ENCODE peak calls at places on chromosomes 1 and 21, in eight cellular contexts. L is heart right ventricle, X is trophoblast cell, J is prostate gland, M is ascending aorta, I is breast epithelium, N is psoas muscle, T is stomach. S is an unnamed sample.
A peak's percentile ranks its signal among the peaks of the same experiment; 100 is the strongest.

GRCh38 chr21:34996304-34997081 is 52.6 kb downstream of the RUNX1 start:
- DNase-seq in L (no peak), I (peak; percentile 33), M (no peak), X (peak; percentile 63), T (no peak), N (peak; percentile 60), J (no peak), S (no peak)

GRCh38 chr1:172642970-172643369 is 15.9 kb upstream of the FASLG start:
- DNase-seq in M (no peak), N (no peak), J (no peak), X (no peak), I (no peak), L (no peak), T (no peak), S (no peak)

GRCh38 chr1:56291374-56291841 is 288.0 kb downstream of the PLPP3 start:
- DNase-seq in I (no peak), L (peak; percentile 16), J (no peak), N (peak; percentile 33), X (peak; percentile 16), M (no peak), T (no peak), S (no peak)

GRCh38 chr1:237033061-237033460 is 8.9 kb upstream of the RYR2 start:
- DNase-seq in L (no peak), N (no peak), J (no peak), I (no peak), M (no peak), X (no peak), T (no peak), S (no peak)

GRCh38 chr21:43316156-43316845 is 110.6 kb downstream of the SIK1 start:
- DNase-seq in X (no peak), T (no peak), N (peak; percentile 8), L (peak; percentile 6), M (no peak), I (no peak), J (no peak), S (no peak)

GRCh38 chr1:192732787-192733186 is 76.1 kb upstream of the RGS2 start:
- DNase-seq in X (no peak), T (no peak), L (no peak), J (no peak), N (no peak), M (no peak), I (no peak), S (no peak)

GRCh38 chr1:145849356-145850165 is 4.1 kb downstream of the NUDT17 start:
- DNase-seq in X (no peak), I (peak; percentile 40), L (no peak), T (no peak), J (no peak), M (no peak), N (no peak), S (peak; percentile 59)

GRCh38 chr1:22773981-22774471 is 63.4 kb downstream of the EPHB2 start:
- DNase-seq in L (peak; percentile 39), X (no peak), N (peak; percentile 79), M (peak; percentile 26), J (peak; percentile 33), T (no peak), I (peak; percentile 41), S (peak; percentile 24)

GRCh38 chr1:30198805-30199403 is 524.5 kb downstream of the MATN1 start:
- DNase-seq in X (no peak), T (no peak), J (no peak), L (no peak), M (no peak), I (no peak), N (no peak), S (no peak)

GRCh38 chr1:56084242-56084641 is 495.1 kb downstream of the PLPP3 start:
- DNase-seq in M (no peak), L (no peak), X (no peak), N (no peak), T (no peak), I (no peak), J (no peak), S (no peak)

GRCh38 chr1:117146570-117147340 is 25.2 kb upstream of the TRIM45 start:
- DNase-seq in T (no peak), J (no peak), M (no peak), X (peak; percentile 56), L (no peak), N (no peak), I (no peak), S (no peak)

GRCh38 chr1:185864889-185865288 is 130.7 kb downstream of the HMCN1 start:
- DNase-seq in I (no peak), X (peak; percentile 1), N (no peak), L (no peak), M (no peak), T (no peak), J (no peak), S (no peak)

GRCh38 chr1:158203693-158204457 is 23.2 kb downstream of the CD1D start:
- DNase-seq in M (no peak), X (peak; percentile 21), T (no peak), J (peak; percentile 34), I (no peak), N (no peak), L (no peak), S (no peak)

GRCh38 chr1:15412843-15413242 is 3.2 kb downstream of the EFHD2 start:
- DNase-seq in J (peak; percentile 36), I (no peak), T (peak; percentile 81), N (no peak), X (no peak), L (peak; percentile 30), M (no peak), S (no peak)

GRCh38 chr1:27563407-27564263 is 40.3 kb downstream of the AHDC1 start:
- DNase-seq in X (no peak), J (no peak), N (peak; percentile 74), I (no peak), L (peak; percentile 77), M (no peak), T (peak; percentile 88), S (peak; percentile 85)

GRCh38 chr1:42730988-42731387 is 9.0 kb downstream of the CLDN19 start:
- DNase-seq in I (no peak), J (no peak), N (no peak), M (no peak), T (no peak), X (peak; percentile 64), L (no peak), S (no peak)

GRCh38 chr1:67193700-67194099 is 27.4 kb downstream of the IL23R start:
- DNase-seq in J (no peak), N (no peak), X (no peak), I (no peak), L (no peak), T (no peak), M (no peak), S (no peak)

GRCh38 chr1:48566492-48566891 is 94.5 kb upstream of the SPATA6 start:
- DNase-seq in X (no peak), M (no peak), L (no peak), I (no peak), J (no peak), N (no peak), T (no peak), S (no peak)

GRCh38 chr21:37790905-37791304 is 125.4 kb downstream of the KCNJ6 start:
- DNase-seq in L (no peak), T (no peak), I (no peak), N (no peak), J (no peak), M (no peak), X (no peak), S (no peak)

GRCh38 chr1:35486858-35487408 is 70.3 kb downstream of the KIAA0319L start:
- DNase-seq in M (no peak), T (no peak), J (no peak), L (no peak), X (no peak), N (no peak), I (no peak), S (no peak)

GRCh38 chr1:35490250-35490649 is 67.0 kb downstream of the KIAA0319L start:
- DNase-seq in I (no peak), N (no peak), T (no peak), J (no peak), X (no peak), M (no peak), L (no peak), S (no peak)

DNA sequence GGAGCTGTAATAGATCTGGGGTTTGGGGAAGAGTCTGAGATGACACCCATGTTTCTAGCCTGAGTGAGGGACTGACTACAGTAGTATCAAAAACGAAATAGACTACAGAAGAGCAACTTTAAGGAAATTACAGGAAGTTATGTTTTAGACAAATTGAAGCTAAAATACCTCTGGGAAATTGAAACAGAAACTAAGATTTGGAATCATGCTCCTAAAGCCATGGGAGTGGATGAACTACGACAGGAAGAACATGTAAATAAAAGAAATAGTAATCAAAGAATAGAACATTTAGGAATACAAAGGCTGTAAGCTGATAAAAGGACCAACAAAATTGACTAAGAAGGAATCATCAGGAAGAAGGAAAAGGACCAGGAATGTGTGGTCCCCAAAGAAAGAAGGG is 68.9 kb downstream of the KIAA0319L start:
- DNase-seq in M (no peak), L (no peak), J (no peak), T (no peak), I (no peak), N (no peak), X (no peak), S (no peak)
- H3K9me3 ChIP-seq in M (no peaks in the 10 kb centered on the region), L (no peaks in the 10 kb centered on the region), J (no peaks in the 10 kb centered on the region), T (no peaks in the 10 kb centered on the region), I (no peaks in the 10 kb centered on the region), N (no peaks in the 10 kb centered on the region), X (no peaks in the 10 kb centered on the region), S (no peaks in the 10 kb centered on the region)

DNA sequence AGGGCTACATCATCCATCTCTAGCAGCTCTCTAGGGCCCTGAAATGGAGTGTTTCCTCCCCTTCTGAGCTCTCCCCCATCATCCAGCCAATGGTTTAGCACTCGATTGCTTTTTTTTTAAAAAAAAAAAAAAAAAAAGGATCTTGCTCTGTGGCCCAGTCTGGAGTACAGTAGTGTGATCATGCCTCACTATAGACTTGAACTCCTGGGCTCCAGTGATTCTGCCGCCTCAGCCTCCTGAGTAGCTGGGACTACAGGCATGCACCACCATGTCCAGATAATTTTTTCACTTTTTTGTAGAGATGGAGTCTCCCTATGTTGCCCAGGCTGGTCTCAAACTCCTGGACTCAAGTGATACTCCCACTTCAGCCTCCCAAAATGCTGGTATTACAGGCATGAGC is 12.1 kb upstream of the ITPKB start:
- DNase-seq in X (no peak), T (no peak), J (no peak), N (no peak), L (no peak), I (no peak), M (no peak), S (no peak)
- H3K9me3 ChIP-seq in X (no peaks in the 10 kb centered on the region), T (no peaks in the 10 kb centered on the region), J (no peaks in the 10 kb centered on the region), N (no peaks in the 10 kb centered on the region), L (no peaks in the 10 kb centered on the region), I (no peaks in the 10 kb centered on the region), M (no peaks in the 10 kb centered on the region), S (no peaks in the 10 kb centered on the region)

GRCh38 chr21:44741921-44742320 is 30.5 kb upstream of the TSPEAR start:
- DNase-seq in N (no peak), J (no peak), M (no peak), I (no peak), X (no peak), T (no peak), L (no peak), S (no peak)
- H3K9me3 ChIP-seq in N (peaks cover 15% of the 10 kb centered on the region), J (no peaks in the 10 kb centered on the region), M (peaks cover 7% of the 10 kb centered on the region), I (peaks cover 31% of the 10 kb centered on the region), X (peaks cover 24% of the 10 kb centered on the region), T (peaks cover 25% of the 10 kb centered on the region), L (no peaks in the 10 kb centered on the region), S (peaks cover 14% of the 10 kb centered on the region)

DNA sequence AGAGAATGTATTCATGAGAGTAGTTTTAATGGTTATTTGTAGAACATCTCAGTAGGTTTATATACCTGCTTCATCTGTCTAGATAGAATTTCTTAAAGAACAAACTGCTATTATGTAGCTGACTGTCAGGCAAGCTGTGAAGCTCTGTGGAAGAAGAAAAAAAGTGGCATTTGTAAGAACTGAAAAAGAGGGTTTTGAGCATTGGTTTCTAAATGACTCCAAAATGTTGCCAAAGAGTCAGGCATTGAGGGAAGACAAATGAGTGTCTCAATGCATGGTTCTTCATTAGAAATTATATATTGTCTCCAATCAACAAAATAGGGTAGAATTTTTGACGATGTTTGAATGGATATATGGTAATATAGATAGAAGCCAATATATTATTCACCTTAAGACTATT is 1276.1 kb downstream of the KCNT2 start:
- DNase-seq in J (no peak), T (no peak), L (no peak), I (no peak), N (no peak), M (no peak), X (no peak), S (no peak)
- H3K9me3 ChIP-seq in J (no peaks in the 10 kb centered on the region), T (no peaks in the 10 kb centered on the region), L (no peaks in the 10 kb centered on the region), I (no peaks in the 10 kb centered on the region), N (no peaks in the 10 kb centered on the region), M (no peaks in the 10 kb centered on the region), X (no peaks in the 10 kb centered on the region), S (no peaks in the 10 kb centered on the region)